ENCODE peak calls at places on chromosomes 2 and 18, in nine cellular contexts. O is GM20000, C is kidney tubule cell, L is GM10248, K is nucleus accumbens, H is Calu3, D is neuronal stem cell, J is T-helper 1 cell, P is heart left ventricle. Z is an unnamed sample.

GRCh38 chr18:79609841-79610281 is 69.7 kb upstream of the CTDP1 start:
- DNase-seq in K (no peak), H (no peak), C (no peak), O (no peak), P (peak), J (no peak), L (no peak), D (no peak), Z (no peak)

GRCh38 chr2:64400733-64401500 is 53.0 kb upstream of the LGALSL start:
- DNase-seq in L (no peak), C (peak), K (no peak), J (no peak), P (no peak), O (no peak), H (no peak), D (no peak), Z (peak)

GRCh38 chr2:55902971-55903370 is 20.6 kb downstream of the EFEMP1 start:
- DNase-seq in H (no peak), C (peak), D (no peak), K (no peak), L (no peak), J (no peak), O (no peak), P (no peak), Z (no peak)

GRCh38 chr2:191202881-191203397 is 42.3 kb upstream of the MYO1B start:
- DNase-seq in K (no peak), D (no peak), P (peak), L (no peak), C (peak), J (no peak), H (no peak), O (no peak), Z (peak)

GRCh38 chr2:177724398-177725287 is 332.1 kb downstream of the AGPS start:
- DNase-seq in K (no peak), L (peak), O (peak), J (no peak), D (peak), P (no peak), H (peak), C (peak), Z (peak)

GRCh38 chr18:49857708-49858107 is 44.4 kb upstream of the ACAA2 start:
- DNase-seq in C (no peak), P (no peak), K (no peak), L (no peak), H (no peak), D (no peak), O (no peak), J (no peak), Z (no peak)

GRCh38 chr2:197669077-197669476 is 6.3 kb downstream of the RFTN2 start:
- DNase-seq in D (no peak), C (no peak), J (no peak), O (no peak), P (no peak), H (no peak), K (no peak), L (no peak), Z (no peak)

GRCh38 chr2:38603402-38604265 is 906 bp upstream of the HNRNPLL start:
- DNase-seq in P (peak), C (peak), L (peak), D (peak), H (peak), K (no peak), O (peak), J (peak), Z (peak)

GRCh38 chr18:10056506-10056905 is 142.7 kb downstream of the VAPA start:
- DNase-seq in L (no peak), D (no peak), P (no peak), K (no peak), O (no peak), C (no peak), H (no peak), J (no peak), Z (no peak)

GRCh38 chr2:48356701-48357322 is 173.1 kb upstream of the STON1 start:
- DNase-seq in K (no peak), L (peak), C (no peak), D (no peak), O (peak), P (no peak), H (no peak), J (peak), Z (peak)

GRCh38 chr2:33498291-33498956 is 22.0 kb downstream of the RASGRP3 start:
- DNase-seq in L (no peak), C (no peak), O (no peak), P (no peak), H (no peak), D (no peak), J (no peak), K (no peak), Z (peak)

GRCh38 chr2:436203-436602 is 148.3 kb upstream of the ALKAL2 start:
- DNase-seq in H (no peak), D (no peak), K (no peak), L (no peak), P (no peak), C (no peak), O (no peak), J (no peak), Z (no peak)

GRCh38 chr2:37219046-37219445 is 12.3 kb downstream of the CEBPZ start:
- DNase-seq in O (no peak), K (no peak), P (no peak), D (no peak), L (no peak), H (no peak), C (no peak), J (no peak), Z (no peak)

Z was measured in mesenchymal stem cell.